ENCODE peak calls at places on chromosome 10, in five cellular contexts. One of them, this sample, is unnamed. For H3K4me1, the result is how much of the 10 kb centered on the place peaks cover.

GRCh38 chr10:24603333-24603732 is 120.4 kb downstream of the ARHGAP21 start:
- DNase-seq in right lobe of liver: no peak
- DNase-seq in OCI-LY7: no peak
- DNase-seq in IMR-90: peak
- DNase-seq in H9: no peak
- DNase-seq in this sample: no peak

GRCh38 chr10:83682399-83682798 is 456.9 kb upstream of the GHITM start:
- DNase-seq in IMR-90: no peak
- DNase-seq in OCI-LY7: no peak
- DNase-seq in H9: no peak
- DNase-seq in right lobe of liver: no peak
- DNase-seq in this sample: no peak

GRCh38 chr10:116692225-116692624 is 50.1 kb downstream of the HSPA12A start:
- DNase-seq in H9: no peak
- DNase-seq in OCI-LY7: no peak
- DNase-seq in IMR-90: no peak
- DNase-seq in right lobe of liver: no peak
- DNase-seq in this sample: no peak

GRCh38 chr10:130689743-130690626 is 553.8 kb downstream of the GLRX3 start:
- DNase-seq in IMR-90: no peak
- DNase-seq in H9: no peak
- DNase-seq in OCI-LY7: no peak
- DNase-seq in right lobe of liver: no peak
- DNase-seq in this sample: no peak

GRCh38 chr10:24451325-24451820 is 242.4 kb downstream of the KIAA1217 start:
- DNase-seq in right lobe of liver: no peak
- DNase-seq in IMR-90: no peak
- DNase-seq in H9: peak
- DNase-seq in OCI-LY7: no peak
- DNase-seq in this sample: no peak

GRCh38 chr10:25501912-25502311 is 327.1 kb downstream of the GPR158 start:
- DNase-seq in OCI-LY7: no peak
- DNase-seq in right lobe of liver: no peak
- DNase-seq in IMR-90: no peak
- DNase-seq in H9: no peak
- DNase-seq in this sample: no peak

GRCh38 chr10:13056461-13057077 is 43.4 kb upstream of the OPTN start:
- DNase-seq in OCI-LY7: no peak
- DNase-seq in IMR-90: peak
- DNase-seq in H9: no peak
- DNase-seq in right lobe of liver: no peak
- DNase-seq in this sample: no peak

GRCh38 chr10:20272575-20272974 is 456.3 kb downstream of the PLXDC2 start:
- DNase-seq in IMR-90: no peak
- DNase-seq in right lobe of liver: no peak
- DNase-seq in H9: no peak
- DNase-seq in OCI-LY7: no peak
- DNase-seq in this sample: no peak

GRCh38 chr10:132398566-132398991 is 1.6 kb downstream of the PWWP2B start:
- DNase-seq in IMR-90: no peak
- DNase-seq in H9: no peak
- DNase-seq in right lobe of liver: peak
- DNase-seq in OCI-LY7: no peak
- DNase-seq in this sample: no peak

GRCh38 chr10:117373848-117374505 is 1.3 kb downstream of the PDZD8 start:
- DNase-seq in H9: peak
- DNase-seq in OCI-LY7: peak
- DNase-seq in IMR-90: peak
- DNase-seq in right lobe of liver: peak
- DNase-seq in this sample: peak

GRCh38 chr10:79070611-79071534 is 2.1 kb downstream of the ZMIZ1 start:
- DNase-seq in OCI-LY7: no peak
- DNase-seq in IMR-90: peak
- DNase-seq in right lobe of liver: peak
- DNase-seq in H9: peak
- DNase-seq in this sample: peak

GRCh38 chr10:133006202-133006601 is 63.8 kb upstream of the CFAP46 start:
- DNase-seq in right lobe of liver: peak
- DNase-seq in OCI-LY7: no peak
- DNase-seq in IMR-90: no peak
- DNase-seq in H9: no peak
- DNase-seq in this sample: no peak

GRCh38 chr10:117431160-117431559 is 55.9 kb upstream of the PDZD8 start:
- DNase-seq in OCI-LY7: no peak
- DNase-seq in H9: no peak
- DNase-seq in IMR-90: no peak
- DNase-seq in right lobe of liver: no peak
- DNase-seq in this sample: no peak

GRCh38 chr10:70966848-70967553 is 78.6 kb upstream of the PCBD1 start:
- DNase-seq in OCI-LY7: no peak
- DNase-seq in right lobe of liver: no peak
- DNase-seq in IMR-90: no peak
- DNase-seq in H9: no peak
- DNase-seq in this sample: no peak

GRCh38 chr10:97001183-97001991 is 169.3 kb downstream of the LCOR start:
- DNase-seq in H9: no peak
- DNase-seq in OCI-LY7: no peak
- DNase-seq in right lobe of liver: no peak
- DNase-seq in IMR-90: no peak
- DNase-seq in this sample: no peak

GRCh38 chr10:46006219-46006618 is 24.2 kb downstream of the NCOA4 start:
- DNase-seq in OCI-LY7: no peak
- DNase-seq in IMR-90: peak
- DNase-seq in H9: no peak
- DNase-seq in right lobe of liver: no peak
- DNase-seq in this sample: no peak

GRCh38 chr10:99843310-99843709 is 60.9 kb downstream of the ABCC2 start:
- DNase-seq in IMR-90: peak
- DNase-seq in OCI-LY7: no peak
- DNase-seq in right lobe of liver: no peak
- DNase-seq in H9: no peak
- DNase-seq in this sample: no peak

GRCh38 chr10:71279590-71280170 is 39.4 kb upstream of the SLC29A3 start:
- DNase-seq in IMR-90: no peak
- DNase-seq in OCI-LY7: no peak
- DNase-seq in H9: no peak
- DNase-seq in right lobe of liver: no peak
- DNase-seq in this sample: no peak

GRCh38 chr10:21337171-21337792 is 188.2 kb downstream of the SKIDA1 start:
- DNase-seq in right lobe of liver: no peak
- DNase-seq in H9: no peak
- DNase-seq in OCI-LY7: no peak
- DNase-seq in IMR-90: no peak
- DNase-seq in this sample: no peak

GRCh38 chr10:21329995-21330627 is 195.4 kb downstream of the SKIDA1 start:
- DNase-seq in right lobe of liver: no peak
- DNase-seq in OCI-LY7: no peak
- DNase-seq in H9: no peak
- DNase-seq in IMR-90: peak
- DNase-seq in this sample: no peak

GRCh38 chr10:21336476-21337170 is 188.9 kb downstream of the SKIDA1 start:
- DNase-seq in right lobe of liver: peak
- DNase-seq in OCI-LY7: no peak
- DNase-seq in H9: peak
- DNase-seq in IMR-90: peak
- DNase-seq in this sample: peak

GRCh38 chr10:21330628-21331020 is 194.9 kb downstream of the SKIDA1 start:
- DNase-seq in right lobe of liver: no peak
- DNase-seq in OCI-LY7: no peak
- DNase-seq in IMR-90: no peak
- DNase-seq in H9: no peak
- DNase-seq in this sample: no peak

DNA sequence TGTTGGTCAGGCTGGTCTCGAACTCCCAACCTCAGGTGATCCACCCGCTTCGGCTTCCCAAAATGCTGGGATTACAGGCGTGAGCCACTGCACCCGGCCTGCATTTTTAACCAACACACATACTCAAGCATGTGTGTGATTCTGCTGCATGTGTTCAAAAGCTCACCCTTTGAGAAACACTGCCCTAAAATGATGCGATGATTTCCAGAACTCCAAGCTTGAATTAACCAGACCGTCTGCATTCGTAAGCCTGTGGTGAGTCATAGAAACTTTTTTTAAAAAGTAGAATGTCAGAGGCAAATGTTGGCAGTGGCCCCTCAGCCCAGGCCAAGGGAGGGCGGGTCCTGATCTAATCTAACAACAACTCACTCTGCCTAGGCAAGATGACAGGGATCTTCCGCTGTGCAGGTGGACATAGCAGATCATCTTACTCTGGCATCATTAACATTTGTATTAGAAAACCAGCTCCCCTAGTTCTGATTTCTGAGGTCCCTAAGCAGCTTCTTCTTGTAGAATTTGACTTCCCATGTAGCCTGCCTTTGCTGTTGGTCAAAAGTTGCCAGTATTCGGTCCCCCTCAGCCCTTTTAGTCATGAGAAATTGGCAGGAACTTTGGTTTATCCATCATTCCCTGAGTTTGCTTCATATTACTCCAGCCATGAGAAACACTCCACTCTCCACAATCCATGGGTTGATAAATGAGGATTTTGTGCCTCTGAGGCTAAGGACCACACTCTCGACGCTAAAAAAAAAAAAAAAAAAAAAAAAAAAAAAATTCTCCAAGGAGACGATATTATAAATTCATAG is 190.4 kb downstream of the SKIDA1 start:
- DNase-seq in H9: no peak
- DNase-seq in IMR-90: peak
- DNase-seq in OCI-LY7: no peak
- DNase-seq in right lobe of liver: no peak
- DNase-seq in this sample: no peak
- H3K27ac ChIP-seq in H9: no peak
- H3K27ac ChIP-seq in IMR-90: peak
- H3K27ac ChIP-seq in OCI-LY7: no peak
- H3K27ac ChIP-seq in right lobe of liver: no peak
- H3K27ac ChIP-seq in this sample: peak

GRCh38 chr10:28294169-28294532 is 8.7 kb downstream of the MPP7 start:
- DNase-seq in H9: no peak
- DNase-seq in IMR-90: no peak
- DNase-seq in right lobe of liver: no peak
- DNase-seq in OCI-LY7: no peak
- DNase-seq in this sample: no peak
- H3K4me1 ChIP-seq in H9: under half
- H3K4me1 ChIP-seq in IMR-90: under half
- H3K4me1 ChIP-seq in right lobe of liver: under half
- H3K4me1 ChIP-seq in OCI-LY7: under half
- H3K4me1 ChIP-seq in this sample: under half

GRCh38 chr10:98131615-98132014 is 2.8 kb upstream of the R3HCC1L start:
- DNase-seq in right lobe of liver: no peak
- DNase-seq in H9: no peak
- DNase-seq in OCI-LY7: no peak
- DNase-seq in IMR-90: no peak
- DNase-seq in this sample: no peak

GRCh38 chr10:98138031-98138430 is 3.6 kb downstream of the R3HCC1L start:
- DNase-seq in IMR-90: no peak
- DNase-seq in OCI-LY7: no peak
- DNase-seq in H9: no peak
- DNase-seq in right lobe of liver: no peak
- DNase-seq in this sample: no peak

GRCh38 chr10:98135222-98135899 is 904 bp downstream of the R3HCC1L start:
- DNase-seq in right lobe of liver: no peak
- DNase-seq in OCI-LY7: no peak
- DNase-seq in IMR-90: no peak
- DNase-seq in H9: no peak
- DNase-seq in this sample: peak

GRCh38 chr10:98134431-98135221 is at the start of gene R3HCC1L:
- DNase-seq in IMR-90: peak
- DNase-seq in right lobe of liver: peak
- DNase-seq in H9: peak
- DNase-seq in OCI-LY7: peak
- DNase-seq in this sample: peak

DNA sequence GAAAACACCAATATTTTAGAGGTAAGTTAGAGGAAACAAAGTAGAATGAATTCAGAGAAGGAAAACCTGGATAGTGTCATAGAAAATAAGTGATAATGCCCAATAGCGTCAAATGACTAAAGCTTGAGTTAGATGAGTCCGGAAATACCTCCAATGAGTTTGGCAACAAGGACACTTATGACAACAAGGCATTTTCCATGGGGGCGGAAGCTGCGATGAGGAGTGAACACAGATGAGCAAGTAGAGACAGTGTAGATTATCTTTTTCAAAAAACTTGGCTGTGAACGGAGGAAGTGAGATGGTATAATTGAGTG is 383 bp upstream of the R3HCC1L start:
- DNase-seq in IMR-90: no peak
- DNase-seq in OCI-LY7: no peak
- DNase-seq in H9: no peak
- DNase-seq in right lobe of liver: no peak
- DNase-seq in this sample: no peak
- H3K27ac ChIP-seq in IMR-90: no peak
- H3K27ac ChIP-seq in OCI-LY7: peak
- H3K27ac ChIP-seq in H9: no peak
- H3K27ac ChIP-seq in right lobe of liver: no peak
- H3K27ac ChIP-seq in this sample: peak

GRCh38 chr10:103759100-103759781 is 96.1 kb downstream of the SH3PXD2A start:
- DNase-seq in right lobe of liver: no peak
- DNase-seq in H9: no peak
- DNase-seq in IMR-90: peak
- DNase-seq in OCI-LY7: peak
- DNase-seq in this sample: no peak

GRCh38 chr10:103761075-103761920 is 94.1 kb downstream of the SH3PXD2A start:
- DNase-seq in right lobe of liver: no peak
- DNase-seq in IMR-90: no peak
- DNase-seq in H9: no peak
- DNase-seq in OCI-LY7: no peak
- DNase-seq in this sample: no peak

GRCh38 chr10:103756277-103756869 is 99.0 kb downstream of the SH3PXD2A start:
- DNase-seq in right lobe of liver: no peak
- DNase-seq in H9: no peak
- DNase-seq in OCI-LY7: no peak
- DNase-seq in IMR-90: no peak
- DNase-seq in this sample: no peak

GRCh38 chr10:103758294-103758681 is 97.1 kb downstream of the SH3PXD2A start:
- DNase-seq in right lobe of liver: no peak
- DNase-seq in OCI-LY7: no peak
- DNase-seq in H9: no peak
- DNase-seq in IMR-90: peak
- DNase-seq in this sample: no peak

DNA sequence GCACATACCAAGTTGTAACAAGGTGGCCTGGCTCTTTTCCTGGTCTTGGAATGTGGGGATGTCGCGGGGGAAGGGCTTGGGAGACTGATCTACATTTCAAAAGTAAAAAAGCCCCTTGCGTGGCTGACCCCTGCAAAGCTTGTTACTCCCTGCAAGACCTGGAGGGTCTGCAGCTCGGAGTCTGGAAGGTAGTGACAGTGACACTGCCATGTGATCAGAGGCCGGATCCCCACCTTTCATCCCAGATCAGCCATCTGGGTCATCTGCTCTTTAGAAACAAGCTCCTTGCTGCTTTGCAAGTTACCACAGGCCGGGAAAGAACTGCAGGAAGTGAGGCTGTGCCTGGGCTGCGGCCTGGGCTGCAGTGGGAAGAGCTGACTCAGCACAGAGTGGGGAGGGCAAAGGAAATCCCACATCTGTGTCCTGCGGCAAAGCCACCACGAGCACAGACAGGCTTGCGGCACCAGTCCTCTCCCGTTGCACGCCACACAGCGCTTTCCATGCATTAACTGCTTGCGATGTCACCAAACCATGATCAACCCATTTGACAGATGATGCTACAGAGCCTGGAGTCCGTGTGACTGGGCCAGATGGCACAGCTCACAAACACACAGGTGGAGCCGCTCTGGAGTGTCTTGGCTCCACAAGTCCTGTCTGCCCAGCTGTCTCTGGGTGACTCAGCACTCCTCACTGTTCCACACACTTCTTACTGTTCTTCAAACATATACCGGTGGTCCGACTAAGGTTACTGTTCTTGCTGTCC is 97.7 kb downstream of the SH3PXD2A start:
- DNase-seq in OCI-LY7: no peak
- DNase-seq in H9: peak
- DNase-seq in IMR-90: peak
- DNase-seq in right lobe of liver: peak
- DNase-seq in this sample: peak
- H3K4me1 ChIP-seq in OCI-LY7: under half
- H3K4me1 ChIP-seq in H9: under half
- H3K4me1 ChIP-seq in IMR-90: under half
- H3K4me1 ChIP-seq in right lobe of liver: under half
- H3K4me1 ChIP-seq in this sample: under half

This sample was measured in left lung.